ENCODE peak calls at places on chromosomes 2 and 18, in eight cellular contexts. One of them, this sample, is unnamed.

GRCh38 chr2:53484521-53484920 is 283.1 kb upstream of the CHAC2 start:
- DNase-seq in stimulated activated CD4-positive, alpha-beta T cell treated with anti-CD3 and anti-CD28 coated beads, Interleukin-4, amount 100 ng/mL, for 48 hours: no peak
- DNase-seq in activated T-cell treated with anti-CD3 and anti-CD28 coated beads, Interleukin-2, amount 50 U/mL, for 72 hours: no peak
- DNase-seq in activated CD8-positive, alpha-beta memory T cell treated with anti-CD3 and anti-CD28 coated beads for 4 hours: no peak
- DNase-seq in BE2C: no peak
- DNase-seq in left lung: no peak
- DNase-seq in DMS79 treated with DMSO at 0.1 percent for 48 hours: no peak
- DNase-seq in A172: no peak
- DNase-seq in this sample: no peak

GRCh38 chr2:555164-555922 is 121.9 kb downstream of the TMEM18 start:
- DNase-seq in left lung: no peak
- DNase-seq in A172: no peak
- DNase-seq in BE2C: no peak
- DNase-seq in stimulated activated CD4-positive, alpha-beta T cell treated with anti-CD3 and anti-CD28 coated beads, Interleukin-4, amount 100 ng/mL, for 48 hours: no peak
- DNase-seq in DMS79 treated with DMSO at 0.1 percent for 48 hours: no peak
- DNase-seq in activated T-cell treated with anti-CD3 and anti-CD28 coated beads, Interleukin-2, amount 50 U/mL, for 72 hours: no peak
- DNase-seq in activated CD8-positive, alpha-beta memory T cell treated with anti-CD3 and anti-CD28 coated beads for 4 hours: no peak
- DNase-seq in this sample: no peak

GRCh38 chr2:239769574-239770145 is 255.5 kb downstream of the NDUFA10 start:
- DNase-seq in stimulated activated CD4-positive, alpha-beta T cell treated with anti-CD3 and anti-CD28 coated beads, Interleukin-4, amount 100 ng/mL, for 48 hours: no peak
- DNase-seq in left lung: no peak
- DNase-seq in activated CD8-positive, alpha-beta memory T cell treated with anti-CD3 and anti-CD28 coated beads for 4 hours: no peak
- DNase-seq in A172: no peak
- DNase-seq in activated T-cell treated with anti-CD3 and anti-CD28 coated beads, Interleukin-2, amount 50 U/mL, for 72 hours: no peak
- DNase-seq in BE2C: peak
- DNase-seq in DMS79 treated with DMSO at 0.1 percent for 48 hours: no peak
- DNase-seq in this sample: no peak

GRCh38 chr2:3725002-3725401 is 21.6 kb downstream of the DCDC2C start:
- DNase-seq in stimulated activated CD4-positive, alpha-beta T cell treated with anti-CD3 and anti-CD28 coated beads, Interleukin-4, amount 100 ng/mL, for 48 hours: no peak
- DNase-seq in activated T-cell treated with anti-CD3 and anti-CD28 coated beads, Interleukin-2, amount 50 U/mL, for 72 hours: no peak
- DNase-seq in left lung: no peak
- DNase-seq in BE2C: no peak
- DNase-seq in activated CD8-positive, alpha-beta memory T cell treated with anti-CD3 and anti-CD28 coated beads for 4 hours: no peak
- DNase-seq in DMS79 treated with DMSO at 0.1 percent for 48 hours: no peak
- DNase-seq in A172: no peak
- DNase-seq in this sample: no peak

GRCh38 chr2:69390474-69390873 is 3.4 kb upstream of the GFPT1 start:
- DNase-seq in A172: no peak
- DNase-seq in activated CD8-positive, alpha-beta memory T cell treated with anti-CD3 and anti-CD28 coated beads for 4 hours: no peak
- DNase-seq in DMS79 treated with DMSO at 0.1 percent for 48 hours: no peak
- DNase-seq in left lung: no peak
- DNase-seq in BE2C: no peak
- DNase-seq in stimulated activated CD4-positive, alpha-beta T cell treated with anti-CD3 and anti-CD28 coated beads, Interleukin-4, amount 100 ng/mL, for 48 hours: no peak
- DNase-seq in activated T-cell treated with anti-CD3 and anti-CD28 coated beads, Interleukin-2, amount 50 U/mL, for 72 hours: no peak
- DNase-seq in this sample: no peak

GRCh38 chr2:180202591-180202990 is 195.5 kb upstream of the CWC22 start:
- DNase-seq in BE2C: no peak
- DNase-seq in activated CD8-positive, alpha-beta memory T cell treated with anti-CD3 and anti-CD28 coated beads for 4 hours: no peak
- DNase-seq in A172: no peak
- DNase-seq in activated T-cell treated with anti-CD3 and anti-CD28 coated beads, Interleukin-2, amount 50 U/mL, for 72 hours: no peak
- DNase-seq in DMS79 treated with DMSO at 0.1 percent for 48 hours: no peak
- DNase-seq in stimulated activated CD4-positive, alpha-beta T cell treated with anti-CD3 and anti-CD28 coated beads, Interleukin-4, amount 100 ng/mL, for 48 hours: no peak
- DNase-seq in left lung: no peak
- DNase-seq in this sample: no peak

GRCh38 chr2:45968946-45969584 is 317.6 kb downstream of the PRKCE start:
- DNase-seq in BE2C: peak
- DNase-seq in DMS79 treated with DMSO at 0.1 percent for 48 hours: peak
- DNase-seq in left lung: no peak
- DNase-seq in activated CD8-positive, alpha-beta memory T cell treated with anti-CD3 and anti-CD28 coated beads for 4 hours: no peak
- DNase-seq in activated T-cell treated with anti-CD3 and anti-CD28 coated beads, Interleukin-2, amount 50 U/mL, for 72 hours: no peak
- DNase-seq in stimulated activated CD4-positive, alpha-beta T cell treated with anti-CD3 and anti-CD28 coated beads, Interleukin-4, amount 100 ng/mL, for 48 hours: no peak
- DNase-seq in A172: no peak
- DNase-seq in this sample: no peak

GRCh38 chr2:215833531-215834162 is 179.7 kb downstream of the MREG start:
- DNase-seq in A172: no peak
- DNase-seq in stimulated activated CD4-positive, alpha-beta T cell treated with anti-CD3 and anti-CD28 coated beads, Interleukin-4, amount 100 ng/mL, for 48 hours: no peak
- DNase-seq in activated T-cell treated with anti-CD3 and anti-CD28 coated beads, Interleukin-2, amount 50 U/mL, for 72 hours: no peak
- DNase-seq in DMS79 treated with DMSO at 0.1 percent for 48 hours: no peak
- DNase-seq in BE2C: no peak
- DNase-seq in activated CD8-positive, alpha-beta memory T cell treated with anti-CD3 and anti-CD28 coated beads for 4 hours: no peak
- DNase-seq in left lung: no peak
- DNase-seq in this sample: no peak

GRCh38 chr2:177075254-177075653 is 137.3 kb upstream of the HNRNPA3 start:
- DNase-seq in DMS79 treated with DMSO at 0.1 percent for 48 hours: no peak
- DNase-seq in stimulated activated CD4-positive, alpha-beta T cell treated with anti-CD3 and anti-CD28 coated beads, Interleukin-4, amount 100 ng/mL, for 48 hours: no peak
- DNase-seq in activated CD8-positive, alpha-beta memory T cell treated with anti-CD3 and anti-CD28 coated beads for 4 hours: no peak
- DNase-seq in BE2C: no peak
- DNase-seq in left lung: no peak
- DNase-seq in activated T-cell treated with anti-CD3 and anti-CD28 coated beads, Interleukin-2, amount 50 U/mL, for 72 hours: no peak
- DNase-seq in A172: peak
- DNase-seq in this sample: no peak

GRCh38 chr18:43274526-43274925 is 2.8 kb downstream of the SYT4 start:
- DNase-seq in DMS79 treated with DMSO at 0.1 percent for 48 hours: no peak
- DNase-seq in activated T-cell treated with anti-CD3 and anti-CD28 coated beads, Interleukin-2, amount 50 U/mL, for 72 hours: no peak
- DNase-seq in A172: no peak
- DNase-seq in BE2C: no peak
- DNase-seq in stimulated activated CD4-positive, alpha-beta T cell treated with anti-CD3 and anti-CD28 coated beads, Interleukin-4, amount 100 ng/mL, for 48 hours: no peak
- DNase-seq in activated CD8-positive, alpha-beta memory T cell treated with anti-CD3 and anti-CD28 coated beads for 4 hours: no peak
- DNase-seq in left lung: no peak
- DNase-seq in this sample: no peak

GRCh38 chr2:221573430-221574230 is 1.5 kb upstream of the EPHA4 start:
- DNase-seq in left lung: peak
- DNase-seq in activated CD8-positive, alpha-beta memory T cell treated with anti-CD3 and anti-CD28 coated beads for 4 hours: peak
- DNase-seq in BE2C: peak
- DNase-seq in DMS79 treated with DMSO at 0.1 percent for 48 hours: peak
- DNase-seq in stimulated activated CD4-positive, alpha-beta T cell treated with anti-CD3 and anti-CD28 coated beads, Interleukin-4, amount 100 ng/mL, for 48 hours: peak
- DNase-seq in A172: peak
- DNase-seq in activated T-cell treated with anti-CD3 and anti-CD28 coated beads, Interleukin-2, amount 50 U/mL, for 72 hours: peak
- DNase-seq in this sample: no peak

GRCh38 chr2:17311104-17311619 is 207.1 kb downstream of the RAD51AP2 start:
- DNase-seq in activated CD8-positive, alpha-beta memory T cell treated with anti-CD3 and anti-CD28 coated beads for 4 hours: no peak
- DNase-seq in left lung: no peak
- DNase-seq in DMS79 treated with DMSO at 0.1 percent for 48 hours: no peak
- DNase-seq in stimulated activated CD4-positive, alpha-beta T cell treated with anti-CD3 and anti-CD28 coated beads, Interleukin-4, amount 100 ng/mL, for 48 hours: no peak
- DNase-seq in A172: no peak
- DNase-seq in activated T-cell treated with anti-CD3 and anti-CD28 coated beads, Interleukin-2, amount 50 U/mL, for 72 hours: no peak
- DNase-seq in BE2C: no peak
- DNase-seq in this sample: no peak